ENCODE peak calls at places on chromosomes 16 and 17, in five cellular contexts. P is tibial artery, V is AG10803, M is fibroblast of pulmonary artery, G is AG04449. O is an unnamed sample.

GRCh38 chr16:51818342-51818944 is 667.4 kb upstream of the SALL1 start:
- DNase-seq in P (no peak), V (peak), M (peak), G (no peak), O (no peak)

GRCh38 chr17:144936-145670 is 7.7 kb downstream of the SCGB1C2 start:
- DNase-seq in P (peak), V (no peak), M (no peak), G (no peak), O (no peak)

GRCh38 chr16:28321700-28322411 is 29.5 kb downstream of the SBK1 start:
- DNase-seq in P (no peak), V (peak), M (peak), G (no peak), O (no peak)

GRCh38 chr17:49571283-49571682 is 4.4 kb upstream of the NXPH3 start:
- DNase-seq in P (no peak), V (no peak), M (no peak), G (no peak), O (no peak)

GRCh38 chr16:89815639-89816348 is 653 bp downstream of the FANCA start:
- DNase-seq in P (no peak), V (no peak), M (no peak), G (no peak), O (no peak)

GRCh38 chr17:10772425-10773380 is 31.2 kb downstream of the TMEM238L start:
- DNase-seq in P (peak), V (no peak), M (peak), G (no peak), O (no peak)

GRCh38 chr17:33045236-33045635 is 53.6 kb downstream of the SPACA3 start:
- DNase-seq in P (no peak), V (no peak), M (no peak), G (no peak), O (no peak)

GRCh38 chr16:15539197-15539596 is 103.8 kb downstream of the MARF1 start:
- DNase-seq in P (no peak), V (no peak), M (no peak), G (no peak), O (no peak)

GRCh38 chr17:14205992-14206461 is 30.6 kb downstream of the CDRT15 start:
- DNase-seq in P (no peak), V (no peak), M (no peak), G (no peak), O (peak)

GRCh38 chr16:62068747-62069146 is 32.5 kb upstream of the CDH8 start:
- DNase-seq in P (no peak), V (no peak), M (no peak), G (no peak), O (no peak)

GRCh38 chr16:30025574-30025973 is 2.6 kb downstream of the C16orf92 start:
- DNase-seq in P (no peak), V (no peak), M (no peak), G (no peak), O (no peak)

GRCh38 chr16:23385441-23385840 is 67.5 kb downstream of the COG7 start:
- DNase-seq in P (no peak), V (no peak), M (no peak), G (no peak), O (no peak)

GRCh38 chr17:48589831-48590602 is at the start of gene HOXB3:
- DNase-seq in P (no peak), V (peak), M (no peak), G (peak), O (no peak)

GRCh38 chr17:43385046-43385831 is 13.6 kb upstream of the ARL4D start:
- DNase-seq in P (no peak), V (no peak), M (no peak), G (no peak), O (no peak)

GRCh38 chr16:49930841-49931240 is 74.9 kb upstream of the ZNF423 start:
- DNase-seq in P (no peak), V (no peak), M (no peak), G (no peak), O (no peak)

GRCh38 chr17:48637323-48638260 is 11.4 kb upstream of the HOXB9 start:
- DNase-seq in P (no peak), V (peak), M (peak), G (peak), O (no peak)

GRCh38 chr17:83200746-83201145 is 121.3 kb downstream of the METRNL start:
- DNase-seq in P (peak), V (peak), M (no peak), G (no peak), O (no peak)

GRCh38 chr16:8998114-8998513 is 34.4 kb upstream of the USP7 start:
- DNase-seq in P (no peak), V (peak), M (peak), G (no peak), O (no peak)

GRCh38 chr16:51881731-51882130 is 665.2 kb downstream of the TOX3 start:
- DNase-seq in P (no peak), V (peak), M (peak), G (peak), O (no peak)

GRCh38 chr16:54143410-54143809 is 143.2 kb downstream of the IRX3 start:
- DNase-seq in P (no peak), V (no peak), M (no peak), G (no peak), O (no peak)

GRCh38 chr17:30476726-30477082 is 504 bp upstream of the GOSR1 start:
- DNase-seq in P (no peak), V (peak), M (peak), G (no peak), O (no peak)

GRCh38 chr16:57988929-57989328 is 11.5 kb downstream of the ZNF319 start:
- DNase-seq in P (no peak), V (no peak), M (no peak), G (no peak), O (no peak)

GRCh38 chr16:66961065-66961744 is at the start of gene CES3:
- DNase-seq in P (no peak), V (peak), M (peak), G (no peak), O (no peak)

GRCh38 chr17:69539274-69539673 is 124.8 kb downstream of the MAP2K6 start:
- DNase-seq in P (no peak), V (no peak), M (peak), G (no peak), O (no peak)

GRCh38 chr17:685006-685405 is 29.6 kb downstream of the VPS53 start:
- DNase-seq in P (no peak), V (no peak), M (no peak), G (no peak), O (no peak)

GRCh38 chr17:64774888-64775600 is 112.9 kb upstream of the SMURF2 start:
- DNase-seq in P (peak), V (no peak), M (no peak), G (no peak), O (no peak)

GRCh38 chr17:64772845-64773299 is 110.8 kb upstream of the SMURF2 start:
- DNase-seq in P (peak), V (no peak), M (no peak), G (no peak), O (no peak)

GRCh38 chr17:64773836-64774761 is 112.0 kb upstream of the SMURF2 start:
- DNase-seq in P (peak), V (peak), M (peak), G (no peak), O (no peak)

GRCh38 chr17:64771980-64772844 is 110.1 kb upstream of the SMURF2 start:
- DNase-seq in P (no peak), V (no peak), M (no peak), G (no peak), O (no peak)

DNA sequence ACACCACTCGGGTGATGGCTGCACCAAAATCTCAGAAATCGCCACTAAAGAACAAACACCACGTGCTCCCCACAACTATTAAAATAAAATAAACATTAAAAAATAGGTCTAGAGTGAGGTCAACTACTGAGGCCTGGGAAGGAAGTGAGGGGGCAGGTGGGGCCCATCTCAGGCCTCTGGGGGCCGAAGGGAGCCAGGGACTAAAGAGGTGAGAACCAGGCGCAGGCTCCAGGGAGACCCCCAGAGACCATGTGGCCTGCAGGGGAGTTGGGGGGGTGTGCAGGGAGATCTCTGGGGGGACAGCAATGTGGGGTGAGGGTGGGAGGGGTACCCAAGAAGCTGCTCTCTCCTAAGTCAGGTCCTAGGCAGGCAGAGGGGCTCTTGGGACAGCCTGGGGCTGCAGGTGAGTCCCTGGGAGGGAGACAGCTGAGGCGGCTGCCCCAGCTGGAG is 111.3 kb upstream of the SMURF2 start:
- DNase-seq in P (peak), V (no peak), M (no peak), G (no peak), O (no peak)
- H3K4me3 ChIP-seq in P (no peak), V (no peak), M (no peak), G (no peak), O (peak)

DNA sequence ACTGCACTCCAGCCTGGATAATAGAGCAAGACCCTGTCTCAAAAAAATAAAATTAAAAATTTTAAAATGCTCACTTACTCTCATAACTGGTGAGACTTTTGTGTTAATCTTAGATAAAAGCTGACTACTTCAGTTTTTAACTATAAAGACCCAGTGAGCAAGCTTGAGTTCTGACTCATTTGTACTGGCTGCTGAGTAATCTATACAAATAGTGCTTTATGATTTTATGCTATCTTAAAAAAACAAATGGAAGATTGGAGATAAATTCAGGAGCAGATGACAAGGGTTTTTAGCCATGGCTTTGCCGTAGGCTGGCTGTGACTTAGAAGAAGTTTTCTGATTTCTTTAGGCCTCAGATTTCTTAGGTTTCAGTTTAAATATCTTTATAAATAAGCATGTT is 30.5 kb downstream of the SNTB2 start:
- DNase-seq in P (no peak), V (peak), M (peak), G (no peak), O (no peak)
- TF ChIP-seq CTCF in P (no peak), V (no peak), M (no peak), G (no peak), O (no peak)

GRCh38 chr17:80380068-80381061 is 34.6 kb upstream of the ENDOV start:
- DNase-seq in P (no peak), V (no peak), M (no peak), G (no peak), O (no peak)
- H3K4me3 ChIP-seq in P (no peak), V (no peak), M (no peak), G (no peak), O (no peak)

DNA sequence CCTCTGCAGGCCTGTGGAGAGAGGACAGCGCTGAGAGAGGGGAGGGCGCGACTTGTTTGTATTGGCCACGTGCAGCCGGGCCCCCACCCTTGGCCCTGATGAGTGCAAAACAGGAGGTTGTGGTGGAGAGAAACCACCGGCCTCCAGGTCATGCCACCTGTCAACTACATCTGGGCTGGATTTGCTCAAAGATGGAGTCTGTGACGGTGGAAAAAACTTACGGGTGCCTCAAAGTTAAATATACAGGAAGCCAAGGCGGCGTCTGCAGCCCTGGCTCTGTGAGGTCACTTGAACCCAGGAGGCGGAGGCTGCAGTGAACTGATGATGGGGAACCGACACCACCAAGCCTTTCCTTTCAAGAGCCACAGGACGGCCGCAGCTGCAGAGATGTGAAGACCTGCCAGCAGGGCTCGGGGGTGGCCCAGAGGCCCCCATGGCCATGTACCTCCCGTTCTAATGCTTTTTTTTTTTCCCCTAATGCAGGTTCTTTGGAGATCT is 15.6 kb downstream of the C16orf74 start:
- DNase-seq in P (no peak), V (no peak), M (no peak), G (no peak), O (no peak)
- TF ChIP-seq CTCF in P (no peak), V (no peak), M (no peak), G (no peak), O (no peak)

GRCh38 chr17:78358538-78359215 is 1.2 kb downstream of the SOCS3 start:
- DNase-seq in P (no peak), V (peak), M (peak), G (no peak), O (no peak)

GRCh38 chr17:78356163-78356713 is 3.6 kb downstream of the SOCS3 start:
- DNase-seq in P (no peak), V (peak), M (peak), G (no peak), O (no peak)

GRCh38 chr17:78357687-78358537 is 2.0 kb downstream of the SOCS3 start:
- DNase-seq in P (no peak), V (no peak), M (peak), G (no peak), O (no peak)

GRCh38 chr17:78355701-78356100 is 4.2 kb downstream of the SOCS3 start:
- DNase-seq in P (no peak), V (no peak), M (peak), G (no peak), O (no peak)

GRCh38 chr17:78357177-78357586 is 2.7 kb downstream of the SOCS3 start:
- DNase-seq in P (peak), V (peak), M (peak), G (no peak), O (no peak)
- H3K4me3 ChIP-seq in P (peak), V (peak), M (peak), G (peak), O (peak)

DNA sequence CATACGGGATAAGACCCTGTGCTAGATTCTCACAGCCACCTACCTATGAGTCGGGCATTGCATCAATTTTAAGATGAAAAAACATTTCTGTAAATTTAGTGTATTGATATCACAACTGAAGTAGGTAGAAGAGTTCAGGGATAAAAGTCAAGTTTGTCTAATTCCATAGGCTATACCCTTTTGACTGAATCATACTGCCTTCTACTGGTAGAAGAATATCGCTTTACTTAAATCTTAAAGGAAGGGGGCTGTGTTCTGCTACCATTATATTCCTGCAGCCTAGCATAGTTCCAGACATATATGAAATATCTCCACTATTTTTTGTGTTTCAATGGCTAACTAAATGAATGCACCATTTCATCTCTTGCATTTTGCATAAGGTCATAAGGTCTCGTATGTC is 1128.6 kb downstream of the CDH8 start:
- DNase-seq in P (no peak), V (peak), M (no peak), G (no peak), O (no peak)
- TF ChIP-seq CTCF in P (no peak), V (peak), M (no peak), G (no peak), O (no peak)

DNA sequence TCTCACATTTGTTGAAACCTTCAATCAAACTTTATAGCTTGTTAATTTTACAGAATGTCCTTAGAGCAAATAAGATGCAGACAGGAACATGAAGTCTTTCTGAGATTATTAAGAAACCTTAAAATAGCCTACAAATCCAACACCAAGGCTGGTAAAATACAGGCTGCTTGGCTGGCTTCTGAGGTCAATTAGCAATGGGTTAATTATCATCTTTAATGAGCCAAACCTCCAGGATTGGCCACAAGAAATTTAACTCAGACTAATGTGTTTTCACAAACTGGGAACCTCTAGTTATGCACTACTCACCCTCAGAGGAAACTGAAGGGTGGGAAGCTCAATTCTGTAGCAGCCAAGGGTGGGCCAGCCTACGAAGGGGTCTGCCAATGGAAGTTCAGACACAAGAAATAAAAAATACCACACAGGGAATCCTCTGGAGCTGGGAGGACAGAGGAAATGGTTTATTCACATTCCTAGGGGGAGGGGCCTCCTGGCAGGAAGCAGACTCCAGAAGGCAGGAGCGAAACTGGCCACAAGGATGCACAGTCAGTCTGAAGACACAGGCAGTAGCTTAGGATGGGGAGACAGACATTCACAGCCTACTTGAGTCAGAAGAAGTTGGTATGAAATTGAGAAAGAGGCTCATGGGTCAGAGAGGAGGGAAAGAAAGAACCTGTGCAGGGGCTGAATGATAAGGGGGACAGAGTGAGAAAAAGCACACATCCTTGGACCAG is 36.1 kb downstream of the HIC1 start:
- DNase-seq in P (peak), V (peak), M (peak), G (peak), O (no peak)
- H3K4me3 ChIP-seq in P (no peak), V (peak), M (no peak), G (peak), O (no peak)

DNA sequence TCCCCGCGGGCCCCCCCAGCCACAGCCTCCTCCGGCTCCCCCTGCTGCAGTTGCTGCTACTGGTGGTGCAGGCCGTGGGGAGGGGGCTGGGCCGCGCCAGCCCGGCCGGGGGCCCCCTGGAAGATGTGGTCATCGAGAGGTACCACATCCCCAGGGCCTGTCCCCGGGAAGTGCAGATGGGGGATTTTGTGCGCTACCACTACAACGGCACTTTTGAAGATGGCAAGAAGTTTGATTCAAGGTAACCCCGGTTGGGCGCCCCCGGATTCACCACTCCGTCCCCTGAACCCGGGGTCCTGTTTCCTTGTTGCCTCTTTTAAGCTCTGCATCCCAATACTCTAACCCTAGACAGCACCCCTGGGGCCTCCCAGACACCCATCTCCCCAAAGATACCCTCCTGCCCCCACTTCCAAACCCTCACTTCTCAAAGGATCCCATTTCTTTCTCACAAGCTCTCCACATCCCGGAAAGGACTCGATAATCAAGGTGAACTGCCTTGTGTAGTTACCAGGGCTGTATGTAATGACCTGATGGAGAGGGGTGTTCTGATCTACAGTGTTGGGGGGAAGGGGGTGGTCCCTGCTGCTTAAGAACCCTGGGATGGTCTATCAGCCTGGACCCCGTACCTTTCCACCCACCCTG is 356 bp downstream of the FKBP10 start:
- DNase-seq in P (no peak), V (no peak), M (no peak), G (no peak), O (no peak)
- TF ChIP-seq CTCF in P (no peak), V (no peak), M (no peak), G (no peak), O (no peak)